ENCODE peak calls at places on chromosomes 6 and 20, in four cellular contexts. F is KBM-7, U is EH, J is astrocyte of the spinal cord. E is an unnamed sample.

GRCh38 chr6:121678245-121678644 is 242.8 kb downstream of the GJA1 start:
- DNase-seq in F (no peak), U (no peak), J (no peak), E (no peak)

GRCh38 chr20:2708665-2709064 is 16.1 kb downstream of the EBF4 start:
- DNase-seq in F (no peak), U (peak), J (no peak), E (no peak)

GRCh38 chr6:133632206-133632605 is 256.7 kb upstream of the TCF21 start:
- DNase-seq in F (no peak), U (peak), J (peak), E (peak)

GRCh38 chr6:169719117-169719516 is 5.2 kb downstream of the PHF10 start:
- DNase-seq in F (no peak), U (no peak), J (peak), E (no peak)

GRCh38 chr6:41967312-41968287 is 26.0 kb upstream of the CCND3 start:
- DNase-seq in F (no peak), U (peak), J (no peak), E (peak)

GRCh38 chr6:136717297-136717990 is 74.8 kb downstream of the MAP3K5 start:
- DNase-seq in F (no peak), U (peak), J (peak), E (peak)

GRCh38 chr6:125445054-125445453 is 143.3 kb upstream of the HDDC2 start:
- DNase-seq in F (no peak), U (no peak), J (no peak), E (no peak)

GRCh38 chr20:44357555-44358130 is 2.1 kb downstream of the HNF4A start:
- DNase-seq in F (no peak), U (no peak), J (no peak), E (peak)

GRCh38 chr6:13629459-13630116 is 14.5 kb downstream of the NOL7 start:
- DNase-seq in F (no peak), U (no peak), J (no peak), E (no peak)

GRCh38 chr6:105015482-105015881 is 58.6 kb downstream of the LIN28B start:
- DNase-seq in F (no peak), U (peak), J (peak), E (peak)

GRCh38 chr6:156427345-156427744 is 349.8 kb upstream of the ARID1B start:
- DNase-seq in F (no peak), U (peak), J (peak), E (peak)